ENCODE peak calls at places on chromosomes 5 and 9, in four cellular contexts. One of them, this sample, is unnamed.

GRCh38 chr9:18985464-18985951 is 47.5 kb downstream of the SAXO1 start:
- DNase-seq in cardiac fibroblast: no peak
- DNase-seq in choroid plexus epithelial cell: peak
- DNase-seq in cardiac septum: no peak
- DNase-seq in this sample: no peak

GRCh38 chr9:130701059-130702022 is 7.8 kb downstream of the EXOSC2 start:
- DNase-seq in cardiac fibroblast: peak
- DNase-seq in choroid plexus epithelial cell: peak
- DNase-seq in cardiac septum: peak
- DNase-seq in this sample: peak

GRCh38 chr9:114611516-114612271 is 603 bp downstream of the TMEM268 start:
- DNase-seq in cardiac fibroblast: peak
- DNase-seq in choroid plexus epithelial cell: peak
- DNase-seq in cardiac septum: peak
- DNase-seq in this sample: peak

GRCh38 chr5:67292201-67292940 is 95.8 kb upstream of the CD180 start:
- DNase-seq in cardiac fibroblast: no peak
- DNase-seq in choroid plexus epithelial cell: no peak
- DNase-seq in cardiac septum: no peak
- DNase-seq in this sample: no peak

GRCh38 chr5:173672891-173673290 is 56.4 kb upstream of the BOD1 start:
- DNase-seq in cardiac fibroblast: no peak
- DNase-seq in choroid plexus epithelial cell: no peak
- DNase-seq in cardiac septum: no peak
- DNase-seq in this sample: no peak

GRCh38 chr5:44952376-44952775 is 143.6 kb downstream of the MRPS30 start:
- DNase-seq in cardiac fibroblast: peak
- DNase-seq in choroid plexus epithelial cell: peak
- DNase-seq in cardiac septum: no peak
- DNase-seq in this sample: no peak

GRCh38 chr5:149636861-149637246 is 55.6 kb downstream of the ARHGEF37 start:
- DNase-seq in cardiac fibroblast: peak
- DNase-seq in choroid plexus epithelial cell: peak
- DNase-seq in cardiac septum: no peak
- DNase-seq in this sample: peak

GRCh38 chr5:93915142-93915553 is 173.7 kb upstream of the POU5F2 start:
- DNase-seq in cardiac fibroblast: peak
- DNase-seq in choroid plexus epithelial cell: peak
- DNase-seq in cardiac septum: no peak
- DNase-seq in this sample: no peak

GRCh38 chr5:160452721-160453263 is 31.1 kb downstream of the PTTG1 start:
- DNase-seq in cardiac fibroblast: no peak
- DNase-seq in choroid plexus epithelial cell: no peak
- DNase-seq in cardiac septum: no peak
- DNase-seq in this sample: no peak

GRCh38 chr5:138445547-138446271 is 6.9 kb downstream of the REEP2 start:
- DNase-seq in cardiac fibroblast: no peak
- DNase-seq in choroid plexus epithelial cell: no peak
- DNase-seq in cardiac septum: no peak
- DNase-seq in this sample: no peak

GRCh38 chr5:111976705-111977104 is 219.7 kb upstream of the NREP start:
- DNase-seq in cardiac fibroblast: no peak
- DNase-seq in choroid plexus epithelial cell: no peak
- DNase-seq in cardiac septum: no peak
- DNase-seq in this sample: no peak

GRCh38 chr5:1293997-1294838 is 650 bp downstream of the TERT start:
- DNase-seq in cardiac fibroblast: no peak
- DNase-seq in choroid plexus epithelial cell: no peak
- DNase-seq in cardiac septum: no peak
- DNase-seq in this sample: peak

GRCh38 chr9:95836072-95836471 is 39.4 kb upstream of the ERCC6L2 start:
- DNase-seq in cardiac fibroblast: peak
- DNase-seq in choroid plexus epithelial cell: peak
- DNase-seq in cardiac septum: no peak
- DNase-seq in this sample: no peak

GRCh38 chr5:33608476-33609026 is 167.8 kb downstream of the TARS1 start:
- DNase-seq in cardiac fibroblast: peak
- DNase-seq in choroid plexus epithelial cell: peak
- DNase-seq in cardiac septum: no peak
- DNase-seq in this sample: no peak

GRCh38 chr5:132439521-132440206 is 50.9 kb downstream of the IRF1 start:
- DNase-seq in cardiac fibroblast: peak
- DNase-seq in choroid plexus epithelial cell: peak
- DNase-seq in cardiac septum: no peak
- DNase-seq in this sample: peak